ENCODE peak calls at places on chromosomes 11 and 22, in six cellular contexts. R, C, J, F, Q and S are unnamed samples.

GRCh38 chr11:86670179-86670578 is 2.2 kb downstream of the ME3 start:
- DNase-seq in Q (no peak), R (no peak), F (peak), C (no peak), J (no peak), S (no peak)

GRCh38 chr11:90818196-90818735 is 595.4 kb upstream of the CHORDC1 start:
- DNase-seq in C (no peak), F (no peak), R (no peak), J (no peak), Q (no peak), S (no peak)

GRCh38 chr11:72088076-72088806 is 7.6 kb downstream of the LRRC51 start:
- DNase-seq in J (no peak), Q (no peak), R (no peak), F (no peak), C (no peak), S (no peak)

GRCh38 chr11:57230797-57231538 is 6.1 kb downstream of the APLNR start:
- DNase-seq in F (no peak), C (peak), J (no peak), Q (no peak), R (no peak), S (no peak)

GRCh38 chr11:95883381-95883780 is 40.5 kb downstream of the MTMR2 start:
- DNase-seq in Q (no peak), F (no peak), J (no peak), C (no peak), R (no peak), S (no peak)

GRCh38 chr11:6411594-6412031 is 7.3 kb downstream of the APBB1 start:
- DNase-seq in Q (no peak), R (no peak), F (no peak), C (no peak), J (no peak), S (no peak)

GRCh38 chr11:128494418-128495332 is 92.7 kb downstream of the ETS1 start:
- DNase-seq in R (no peak), F (no peak), Q (no peak), C (no peak), J (no peak), S (no peak)

GRCh38 chr11:86066033-86066432 is 2.9 kb downstream of the PICALM start:
- DNase-seq in F (no peak), Q (no peak), J (no peak), R (no peak), C (no peak), S (no peak)

GRCh38 chr22:46812786-46813185 is 50.3 kb downstream of the TBC1D22A start:
- DNase-seq in F (no peak), J (no peak), Q (no peak), R (no peak), C (no peak), S (no peak)

GRCh38 chr22:33971561-33971961 is 51.3 kb upstream of the LARGE1 start:
- DNase-seq in R (no peak), C (no peak), Q (no peak), F (no peak), J (no peak), S (no peak)

GRCh38 chr22:38304526-38304925 is 12.7 kb downstream of the CSNK1E start:
- DNase-seq in R (no peak), F (no peak), C (no peak), Q (no peak), J (no peak), S (no peak)

GRCh38 chr11:62599909-62600308 is 1.8 kb downstream of the MTA2 start:
- DNase-seq in Q (no peak), F (no peak), J (no peak), R (no peak), C (no peak), S (no peak)

GRCh38 chr11:59574467-59574866 is 41.1 kb downstream of the OSBP start:
- DNase-seq in F (peak), R (no peak), J (no peak), C (no peak), Q (no peak), S (no peak)

GRCh38 chr22:24225951-24226350 is 18.9 kb downstream of the GGT5 start:
- DNase-seq in C (no peak), R (no peak), F (no peak), Q (no peak), J (no peak), S (peak)

GRCh38 chr11:117828641-117829368 is 4.3 kb upstream of the FXYD2 start:
- DNase-seq in F (peak), R (peak), Q (no peak), J (no peak), C (no peak), S (peak)

GRCh38 chr11:116473236-116473769 is 299.5 kb downstream of the BUD13 start:
- DNase-seq in R (no peak), F (no peak), J (no peak), C (no peak), Q (no peak), S (no peak)

GRCh38 chr11:100777736-100778135 is 90.6 kb downstream of the ARHGAP42 start:
- DNase-seq in C (no peak), R (no peak), Q (no peak), F (no peak), J (no peak), S (no peak)

GRCh38 chr11:100774859-100775258 is 87.8 kb downstream of the ARHGAP42 start:
- DNase-seq in F (no peak), Q (no peak), R (no peak), J (no peak), C (no peak), S (no peak)

GRCh38 chr11:100777118-100777517 is 90.0 kb downstream of the ARHGAP42 start:
- DNase-seq in F (no peak), R (no peak), J (no peak), Q (no peak), C (no peak), S (no peak)

GRCh38 chr11:100778386-100778785 is 91.3 kb downstream of the ARHGAP42 start:
- DNase-seq in Q (no peak), J (no peak), R (no peak), C (no peak), F (no peak), S (no peak)

DNA sequence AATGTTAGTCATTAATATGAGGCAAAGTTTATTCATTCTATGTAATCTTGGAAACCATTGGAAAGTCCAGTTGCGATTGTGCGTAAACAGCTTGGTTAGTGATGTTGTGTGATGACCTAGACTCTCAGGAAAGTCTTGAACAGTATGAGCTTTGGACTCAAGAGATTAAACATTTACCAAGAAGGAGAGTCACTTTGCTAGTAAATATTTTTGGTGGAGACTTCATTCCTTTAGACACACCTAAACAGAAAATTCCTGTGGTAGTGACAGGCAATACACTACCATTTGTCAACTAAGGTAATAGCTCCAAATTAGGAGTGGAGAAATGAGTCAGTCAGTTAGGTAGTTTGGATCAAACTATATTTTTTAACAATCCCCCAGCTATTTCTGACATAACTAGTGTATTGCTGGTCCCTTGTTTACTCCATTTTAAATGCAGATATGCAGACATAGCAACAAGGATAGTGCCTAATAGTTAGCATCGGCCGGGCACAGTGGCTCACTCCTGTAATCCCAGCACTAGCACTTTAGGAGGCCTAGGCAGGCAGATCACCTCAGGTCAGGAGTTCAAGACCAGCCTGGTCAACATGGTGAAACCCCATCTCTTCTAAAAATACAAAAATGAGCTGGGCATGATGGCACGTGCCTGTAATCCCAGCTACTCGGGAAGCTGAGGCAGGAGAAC is 89.3 kb downstream of the ARHGAP42 start:
- DNase-seq in F (peak), C (no peak), J (no peak), R (no peak), Q (no peak), S (no peak)
- H3K4me3 ChIP-seq in F (no peak), C (no peak), J (no peak), R (no peak), Q (no peak), S (no peak)

DNA sequence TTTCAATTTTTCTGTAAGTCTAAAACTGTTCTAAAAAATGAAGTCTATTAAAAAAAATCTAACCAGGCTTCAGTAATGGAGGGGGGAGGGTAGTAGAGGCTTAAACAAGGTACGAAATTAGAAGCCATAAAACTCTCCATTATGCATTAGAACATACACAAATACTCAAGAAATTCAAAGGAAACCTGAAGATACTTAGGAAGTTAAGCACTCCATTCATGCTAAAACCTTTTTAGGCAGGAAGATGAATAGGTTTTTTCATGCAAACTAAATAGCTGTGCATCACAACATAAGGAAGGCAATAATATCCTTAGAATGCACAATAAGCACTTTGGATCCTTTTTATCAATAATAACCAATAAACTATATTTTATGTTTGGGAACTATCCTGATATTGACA is 2.4 kb downstream of the RAB6A start:
- DNase-seq in Q (no peak), C (no peak), R (no peak), F (no peak), J (no peak), S (no peak)
- H3K4me3 ChIP-seq in Q (peak), C (peak), R (peak), F (peak), J (no peak), S (no peak)

GRCh38 chr11:13962198-13962561 is 343 bp upstream of the SPON1 start:
- DNase-seq in R (no peak), F (no peak), C (peak), Q (no peak), J (no peak), S (no peak)
- H3K4me3 ChIP-seq in R (peak), F (no peak), C (peak), Q (peak), J (no peak), S (peak)

DNA sequence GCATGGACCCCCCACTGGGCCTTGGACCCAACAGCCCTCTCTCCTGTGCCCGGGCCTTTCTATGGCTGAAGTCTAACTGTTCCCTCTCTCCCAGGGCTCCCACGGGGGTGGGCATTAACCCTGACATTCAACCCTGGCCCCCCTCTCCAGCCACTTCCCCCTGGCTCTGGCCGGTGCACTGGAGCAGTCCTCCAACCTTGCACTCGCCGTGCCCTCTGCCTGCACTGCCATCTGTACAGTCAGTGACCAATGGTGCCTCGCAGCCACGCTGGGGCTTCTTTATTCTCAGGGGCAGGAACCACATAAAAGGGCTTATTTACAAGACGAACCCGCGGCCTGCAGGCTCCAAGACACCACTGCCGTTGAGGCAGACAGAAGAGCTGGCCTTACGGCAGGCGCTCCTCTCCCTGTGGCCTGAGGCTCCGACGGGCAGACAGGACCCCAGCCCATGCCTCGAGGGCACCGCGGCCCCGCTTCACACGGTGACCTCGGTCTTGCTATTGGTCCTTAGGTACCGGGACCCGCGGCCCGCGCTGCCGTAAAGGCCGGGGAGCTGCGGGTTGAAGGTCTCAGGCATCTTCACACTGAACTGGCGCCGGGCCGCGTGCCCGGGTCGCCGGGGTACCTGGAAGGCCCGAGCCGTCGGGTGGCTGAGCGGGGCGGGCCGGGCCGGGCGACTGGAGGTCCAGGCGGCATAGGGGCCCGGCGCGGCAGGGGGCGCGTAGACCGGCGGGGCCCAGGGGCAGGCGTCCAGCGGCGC is 5.4 kb downstream of the SHISA8 start:
- DNase-seq in J (no peak), Q (no peak), R (peak), C (peak), F (no peak), S (no peak)
- H3K4me3 ChIP-seq in J (peak), Q (peak), R (peak), C (peak), F (no peak), S (no peak)

GRCh38 chr22:21026783-21027692 is 5.3 kb downstream of the SLC7A4 start:
- DNase-seq in F (peak), J (no peak), Q (no peak), C (no peak), R (no peak), S (no peak)

GRCh38 chr22:21022507-21022906 is 7.5 kb downstream of the P2RX6 start:
- DNase-seq in R (no peak), J (no peak), Q (no peak), C (no peak), F (no peak), S (no peak)

GRCh38 chr22:21022955-21023614 is 8.1 kb downstream of the P2RX6 start:
- DNase-seq in J (no peak), C (no peak), F (no peak), R (no peak), Q (no peak), S (no peak)

GRCh38 chr22:21025763-21026755 is 6.3 kb downstream of the SLC7A4 start:
- DNase-seq in J (no peak), R (no peak), C (no peak), F (no peak), Q (no peak), S (no peak)

DNA sequence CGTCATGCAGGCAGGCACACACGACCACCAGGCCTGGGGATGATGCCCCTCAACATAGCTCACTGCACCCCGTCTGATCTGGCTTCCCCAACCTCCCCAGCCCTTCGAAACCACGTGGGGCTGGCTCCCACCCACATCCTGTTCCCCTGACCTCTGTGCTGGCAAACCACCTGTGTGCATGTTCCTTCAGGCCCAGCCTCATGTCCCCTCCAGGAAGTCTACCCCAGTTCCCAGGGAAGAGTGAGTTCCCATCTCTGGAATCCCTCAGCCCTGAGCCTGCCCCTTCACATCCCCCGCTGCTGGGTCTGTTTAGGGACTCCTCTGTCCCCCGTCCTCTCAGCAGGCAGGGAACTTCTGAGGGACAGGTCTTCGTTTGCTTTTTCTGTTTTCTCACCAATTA is 7.1 kb downstream of the SLC7A4 start:
- DNase-seq in Q (no peak), F (no peak), J (no peak), C (no peak), R (peak), S (no peak)
- H3K4me3 ChIP-seq in Q (no peak), F (no peak), J (no peak), C (no peak), R (no peak), S (no peak)